ENCODE peak calls at places on chromosomes 3 and 15, in seven cellular contexts. A, D, P, Q, X, F and G are unnamed samples.

GRCh38 chr3:5485427-5485826 is 297.9 kb downstream of the EDEM1 start:
- DNase-seq in A (no peak), D (no peak), P (no peak), Q (no peak), X (no peak), F (no peak), G (no peak)

GRCh38 chr3:23455775-23456174 is 252.6 kb downstream of the UBE2E2 start:
- DNase-seq in A (peak; percentile 39), D (peak; percentile 82), P (no peak), Q (no peak), X (no peak), F (peak; percentile 88), G (no peak)

GRCh38 chr3:97389883-97390282 is 374.7 kb upstream of the ARL6 start:
- DNase-seq in A (no peak), D (no peak), P (no peak), Q (no peak), X (no peak), F (no peak), G (no peak)

GRCh38 chr15:22895465-22896190 is 57.2 kb downstream of the NIPA2 start:
- DNase-seq in A (no peak), D (peak; percentile 30), P (no peak), Q (peak; percentile 44), X (no peak), F (peak; percentile 34), G (no peak)

GRCh38 chr3:10845839-10846656 is 30.0 kb downstream of the SLC6A11 start:
- DNase-seq in A (no peak), D (no peak), P (no peak), Q (no peak), X (no peak), F (no peak), G (no peak)

GRCh38 chr15:70833897-70834765 is 19.8 kb downstream of the LARP6 start:
- DNase-seq in A (peak; percentile 67), D (peak; percentile 76), P (no peak), Q (no peak), X (no peak), F (peak; percentile 91), G (peak; percentile 78)

GRCh38 chr15:34018021-34018645 is 20.9 kb downstream of the AVEN start:
- DNase-seq in A (no peak), D (no peak), P (no peak), Q (no peak), X (no peak), F (no peak), G (no peak)

GRCh38 chr3:57354768-57355167 is 62.3 kb upstream of the ASB14 start:
- DNase-seq in A (no peak), D (no peak), P (no peak), Q (no peak), X (no peak), F (no peak), G (no peak)

GRCh38 chr3:193883551-193883950 is 252.4 kb upstream of the HES1 start:
- DNase-seq in A (no peak), D (no peak), P (no peak), Q (no peak), X (no peak), F (peak; percentile 24), G (peak; percentile 67)

GRCh38 chr3:147864754-147865354 is 455.7 kb downstream of the ZIC1 start:
- DNase-seq in A (no peak), D (no peak), P (no peak), Q (no peak), X (no peak), F (no peak), G (no peak)

GRCh38 chr15:83404143-83404542 is 43.0 kb upstream of the SH3GL3 start:
- DNase-seq in A (no peak), D (no peak), P (no peak), Q (no peak), X (peak; percentile 63), F (no peak), G (no peak)

GRCh38 chr15:25238126-25238525 is 200.7 kb downstream of the UBE3A start:
- DNase-seq in A (no peak), D (no peak), P (no peak), Q (peak; percentile 45), X (peak; percentile 37), F (no peak), G (no peak)
- H3K9me3 ChIP-seq in A (peaks cover 98% of the 10 kb centered on the region), D (no peaks in the 10 kb centered on the region), P (peaks cover 8% of the 10 kb centered on the region), Q (peaks cover 11% of the 10 kb centered on the region), X (no peaks in the 10 kb centered on the region), F (peaks cover 78% of the 10 kb centered on the region), G (peaks cover 3% of the 10 kb centered on the region)

GRCh38 chr3:118811333-118811732 is 223.3 kb downstream of the IGSF11 start:
- DNase-seq in A (no peak), D (no peak), P (no peak), Q (no peak), X (no peak), F (no peak), G (no peak)

GRCh38 chr3:118810499-118811035 is 224.1 kb downstream of the IGSF11 start:
- DNase-seq in A (no peak), D (no peak), P (no peak), Q (no peak), X (no peak), F (no peak), G (no peak)

GRCh38 chr3:118806423-118806822 is 228.2 kb downstream of the IGSF11 start:
- DNase-seq in A (no peak), D (no peak), P (no peak), Q (no peak), X (no peak), F (no peak), G (no peak)

GRCh38 chr3:118809696-118810498 is 224.7 kb downstream of the IGSF11 start:
- DNase-seq in A (no peak), D (no peak), P (no peak), Q (no peak), X (no peak), F (no peak), G (no peak)

DNA sequence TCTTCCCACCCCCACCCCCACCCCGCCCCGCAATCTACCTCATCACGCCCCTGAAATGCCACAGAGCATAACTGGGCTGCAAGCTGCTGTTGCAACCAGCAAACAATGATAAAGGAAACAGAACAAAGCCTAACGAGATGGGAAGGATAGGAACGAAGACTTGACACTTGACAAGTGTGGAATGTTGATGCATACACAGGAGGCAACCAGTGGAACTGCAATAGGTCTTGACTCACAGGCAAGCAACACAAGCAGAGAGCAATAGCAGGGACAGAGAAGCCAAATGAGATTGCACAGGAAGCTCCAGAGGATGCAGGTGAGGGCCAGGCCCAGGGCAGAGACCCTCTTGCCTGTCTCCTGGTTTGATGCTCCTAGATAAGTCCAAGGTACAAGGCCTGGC is 225.9 kb downstream of the IGSF11 start:
- DNase-seq in A (no peak), D (no peak), P (no peak), Q (no peak), X (no peak), F (no peak), G (no peak)
- H3K4me3 ChIP-seq in A (no peak overlapping the region), D (no peak overlapping the region), P (no peak overlapping the region), Q (no peak overlapping the region), X (no peak overlapping the region), F (no peak overlapping the region), G (no peak overlapping the region)

GRCh38 chr3:75782506-75782905 is 2.8 kb downstream of the ZNF717 start:
- DNase-seq in A (no peak), D (no peak), P (no peak), Q (no peak), X (no peak), F (no peak), G (no peak)

GRCh38 chr3:75781079-75781745 is 4.1 kb downstream of the ZNF717 start:
- DNase-seq in A (no peak), D (no peak), P (no peak), Q (no peak), X (no peak), F (no peak), G (no peak)
- H3K9me3 ChIP-seq in A (peaks cover 13% of the 10 kb centered on the region), D (no peaks in the 10 kb centered on the region), P (no peaks in the 10 kb centered on the region), Q (no peaks in the 10 kb centered on the region), X (no peaks in the 10 kb centered on the region), F (peaks cover 12% of the 10 kb centered on the region), G (no peaks in the 10 kb centered on the region)

DNA sequence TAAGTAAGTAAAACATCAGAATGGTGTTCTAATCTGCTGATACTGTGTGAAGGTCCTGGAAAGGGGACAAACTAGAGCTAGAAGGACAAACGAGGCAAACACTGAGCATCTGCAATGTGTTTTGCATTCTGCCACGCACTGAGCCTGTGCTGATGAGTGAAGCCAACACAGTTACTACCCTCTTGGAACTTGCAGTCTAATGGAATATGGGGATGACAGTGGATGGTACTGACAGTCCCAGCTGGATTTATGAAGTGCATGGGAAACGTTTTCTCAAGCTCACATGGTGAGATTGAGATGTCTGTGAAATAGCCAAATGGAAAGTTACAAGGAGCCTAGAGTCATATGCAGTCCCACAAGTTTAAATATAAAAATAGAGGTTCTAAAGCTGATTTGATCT is 86.6 kb downstream of the FOXB1 start:
- DNase-seq in A (no peak), D (no peak), P (no peak), Q (no peak), X (no peak), F (no peak), G (no peak)
- H3K4me3 ChIP-seq in A (no peak overlapping the region), D (no peak overlapping the region), P (no peak overlapping the region), Q (no peak overlapping the region), X (no peak overlapping the region), F (no peak overlapping the region), G (no peak overlapping the region)

GRCh38 chr3:14082108-14082657 is 42.5 kb downstream of the CHCHD4 start:
- DNase-seq in A (no peak), D (no peak), P (no peak), Q (no peak), X (no peak), F (no peak), G (no peak)
- H3K9me3 ChIP-seq in A (no peaks in the 10 kb centered on the region), D (no peaks in the 10 kb centered on the region), P (peaks cover under 1% of the 10 kb centered on the region), Q (no peaks in the 10 kb centered on the region), X (peaks cover 2% of the 10 kb centered on the region), F (no peaks in the 10 kb centered on the region), G (no peaks in the 10 kb centered on the region)